ENCODE peak calls at places on chromosomes 12 and 14, in eight cellular contexts. J, R, I, D, X, L, Z and B are unnamed samples.

GRCh38 chr14:26394114-26394855 is 203.5 kb downstream of the NOVA1 start:
- DNase-seq in R (no peak), J (no peak), D (no peak), L (peak; percentile 81), X (peak; percentile 17), Z (peak; percentile 48), I (no peak), B (peak; percentile 91)

GRCh38 chr12:63206908-63207307 is 55.9 kb upstream of the AVPR1A start:
- DNase-seq in J (peak; percentile 39), X (no peak), Z (peak; percentile 42), I (no peak), D (no peak), R (no peak), L (no peak), B (no peak)

GRCh38 chr12:123867141-123867540 is 105.0 kb downstream of the DNAH10 start:
- DNase-seq in D (no peak), Z (no peak), X (no peak), J (no peak), R (no peak), I (no peak), L (no peak), B (no peak)

GRCh38 chr14:105395538-105395854 is 2.8 kb upstream of the TEX22 start:
- DNase-seq in I (no peak), D (no peak), Z (no peak), L (no peak), R (no peak), X (no peak), J (no peak), B (no peak)

GRCh38 chr14:69693823-69694729 is 72.9 kb upstream of the SRSF5 start:
- DNase-seq in L (no peak), I (no peak), X (no peak), Z (no peak), D (no peak), J (no peak), R (no peak), B (no peak)

GRCh38 chr12:48446372-48446771 is 26.0 kb upstream of the ANP32D start:
- DNase-seq in I (no peak), R (no peak), Z (peak; percentile 2), D (no peak), J (no peak), X (no peak), L (no peak), B (no peak)

GRCh38 chr12:130394906-130395305 is 57.2 kb downstream of the PIWIL1 start:
- DNase-seq in D (no peak), X (no peak), I (no peak), Z (no peak), L (no peak), J (no peak), R (no peak), B (no peak)

GRCh38 chr14:39315859-39316444 is 82.2 kb downstream of the MIA2 start:
- DNase-seq in J (no peak), X (no peak), R (no peak), L (no peak), I (no peak), Z (no peak), D (no peak), B (no peak)

GRCh38 chr12:65740873-65741600 is 83.2 kb upstream of the HMGA2 start:
- DNase-seq in Z (peak; percentile 87), X (peak; percentile 92), J (peak; percentile 88), L (no peak), I (no peak), D (peak; percentile 20), R (peak; percentile 69), B (no peak)

GRCh38 chr14:94643316-94644101 is 31.3 kb downstream of the SERPINA3 start:
- DNase-seq in J (no peak), I (no peak), R (no peak), D (no peak), L (no peak), Z (no peak), X (no peak), B (no peak)

GRCh38 chr12:90984114-90984513 is 20.7 kb downstream of the EPYC start:
- DNase-seq in D (no peak), X (no peak), R (no peak), Z (no peak), L (no peak), J (no peak), I (no peak), B (no peak)

GRCh38 chr12:50677858-50678257 is 86.0 kb upstream of the ATF1 start:
- DNase-seq in L (no peak), J (peak; percentile 39), R (no peak), D (no peak), Z (no peak), X (peak; percentile 16), I (no peak), B (no peak)

GRCh38 chr12:8698132-8698829 is 490 bp downstream of the RIMKLB start:
- DNase-seq in Z (no peak), D (no peak), I (peak; percentile 52), J (peak; percentile 66), R (peak; percentile 50), X (peak; percentile 38), L (peak; percentile 9), B (no peak)

GRCh38 chr14:53979747-53980642 is 23.4 kb upstream of the BMP4 start:
- DNase-seq in J (peak; percentile 94), Z (peak; percentile 24), D (no peak), I (no peak), R (no peak), X (peak; percentile 77), L (no peak), B (no peak)

GRCh38 chr12:122013792-122014590 is 7.7 kb upstream of the BCL7A start:
- DNase-seq in X (no peak), R (no peak), J (no peak), D (no peak), I (no peak), Z (no peak), L (no peak), B (no peak)